ENCODE peak calls at places on chromosomes 5 and 9, in five cellular contexts. One of them, this sample, is unnamed.

GRCh38 chr5:18281947-18282557 is 647.8 kb downstream of the TAF11L14 start:
- DNase-seq in effector memory CD8-positive, alpha-beta T cell: no peak
- DNase-seq in MCF 10A: peak; percentile 57
- DNase-seq in aorta: no peak
- DNase-seq in AG04450: peak; percentile 33
- DNase-seq in this sample: no peak

GRCh38 chr9:127078336-127078735 is 44.1 kb downstream of the ANGPTL2 start:
- DNase-seq in MCF 10A: no peak
- DNase-seq in aorta: no peak
- DNase-seq in effector memory CD8-positive, alpha-beta T cell: no peak
- DNase-seq in AG04450: no peak
- DNase-seq in this sample: no peak

GRCh38 chr5:31124906-31125305 is 68.6 kb upstream of the CDH6 start:
- DNase-seq in AG04450: no peak
- DNase-seq in effector memory CD8-positive, alpha-beta T cell: no peak
- DNase-seq in MCF 10A: no peak
- DNase-seq in aorta: no peak
- DNase-seq in this sample: no peak

GRCh38 chr5:172721455-172722308 is 49.3 kb downstream of the DUSP1 start:
- DNase-seq in effector memory CD8-positive, alpha-beta T cell: no peak
- DNase-seq in MCF 10A: no peak
- DNase-seq in aorta: peak; percentile 56
- DNase-seq in AG04450: no peak
- DNase-seq in this sample: peak; percentile 58

GRCh38 chr5:149667084-149667826 is 62.9 kb upstream of the PPARGC1B start:
- DNase-seq in MCF 10A: peak; percentile 66
- DNase-seq in aorta: no peak
- DNase-seq in AG04450: no peak
- DNase-seq in effector memory CD8-positive, alpha-beta T cell: peak; percentile 16
- DNase-seq in this sample: no peak

GRCh38 chr9:118618091-118618490 is 751.1 kb downstream of the BRINP1 start:
- DNase-seq in AG04450: no peak
- DNase-seq in aorta: no peak
- DNase-seq in MCF 10A: peak; percentile 70
- DNase-seq in effector memory CD8-positive, alpha-beta T cell: no peak
- DNase-seq in this sample: no peak

GRCh38 chr5:7878381-7878873 is 9.5 kb downstream of the MTRR start:
- DNase-seq in MCF 10A: peak; percentile 86
- DNase-seq in aorta: no peak
- DNase-seq in AG04450: no peak
- DNase-seq in effector memory CD8-positive, alpha-beta T cell: no peak
- DNase-seq in this sample: no peak

GRCh38 chr5:178115136-178115834 is 2.0 kb downstream of the N4BP3 start:
- DNase-seq in AG04450: no peak
- DNase-seq in effector memory CD8-positive, alpha-beta T cell: peak; percentile 62
- DNase-seq in aorta: no peak
- DNase-seq in MCF 10A: no peak
- DNase-seq in this sample: no peak

GRCh38 chr9:105114956-105115728 is 129.3 kb upstream of the SLC44A1 start:
- DNase-seq in effector memory CD8-positive, alpha-beta T cell: peak; percentile 7
- DNase-seq in MCF 10A: no peak
- DNase-seq in AG04450: no peak
- DNase-seq in aorta: no peak
- DNase-seq in this sample: no peak

GRCh38 chr9:14309403-14309802 is 4.5 kb downstream of the NFIB start:
- DNase-seq in MCF 10A: no peak
- DNase-seq in aorta: no peak
- DNase-seq in AG04450: no peak
- DNase-seq in effector memory CD8-positive, alpha-beta T cell: no peak
- DNase-seq in this sample: no peak

GRCh38 chr9:114069476-114070187 is 8.5 kb downstream of the AMBP start:
- DNase-seq in MCF 10A: no peak
- DNase-seq in effector memory CD8-positive, alpha-beta T cell: no peak
- DNase-seq in aorta: peak; percentile 39
- DNase-seq in AG04450: no peak
- DNase-seq in this sample: no peak

GRCh38 chr9:14782652-14783051 is 60.1 kb upstream of the CER1 start:
- DNase-seq in aorta: no peak
- DNase-seq in effector memory CD8-positive, alpha-beta T cell: no peak
- DNase-seq in AG04450: no peak
- DNase-seq in MCF 10A: peak; percentile 53
- DNase-seq in this sample: no peak

GRCh38 chr5:73417307-73418035 is 31.1 kb downstream of the FOXD1 start:
- DNase-seq in aorta: no peak
- DNase-seq in effector memory CD8-positive, alpha-beta T cell: no peak
- DNase-seq in MCF 10A: no peak
- DNase-seq in AG04450: no peak
- DNase-seq in this sample: no peak

GRCh38 chr5:145887976-145888574 is 15.3 kb upstream of the GRXCR2 start:
- DNase-seq in aorta: no peak
- DNase-seq in AG04450: no peak
- DNase-seq in MCF 10A: peak; percentile 77
- DNase-seq in effector memory CD8-positive, alpha-beta T cell: no peak
- DNase-seq in this sample: no peak

GRCh38 chr9:37523916-37524315 is 38.2 kb downstream of the POLR1E start:
- DNase-seq in AG04450: no peak
- DNase-seq in aorta: peak; percentile 57
- DNase-seq in effector memory CD8-positive, alpha-beta T cell: no peak
- DNase-seq in MCF 10A: no peak
- DNase-seq in this sample: no peak

GRCh38 chr5:113478691-113479090 is 9.6 kb downstream of the MCC start:
- DNase-seq in AG04450: no peak
- DNase-seq in aorta: no peak
- DNase-seq in MCF 10A: no peak
- DNase-seq in effector memory CD8-positive, alpha-beta T cell: no peak
- DNase-seq in this sample: no peak

GRCh38 chr5:159657298-159657697 is 259.0 kb upstream of the ADRA1B start:
- DNase-seq in AG04450: no peak
- DNase-seq in effector memory CD8-positive, alpha-beta T cell: no peak
- DNase-seq in aorta: no peak
- DNase-seq in MCF 10A: no peak
- DNase-seq in this sample: no peak

GRCh38 chr9:112863214-112863613 is 27.5 kb downstream of the SLC46A2 start:
- DNase-seq in MCF 10A: no peak
- DNase-seq in effector memory CD8-positive, alpha-beta T cell: no peak
- DNase-seq in aorta: no peak
- DNase-seq in AG04450: no peak
- DNase-seq in this sample: no peak

GRCh38 chr5:159156426-159156835 is 52.9 kb downstream of the RNF145 start:
- DNase-seq in AG04450: no peak
- DNase-seq in MCF 10A: no peak
- DNase-seq in effector memory CD8-positive, alpha-beta T cell: no peak
- DNase-seq in aorta: no peak
- DNase-seq in this sample: no peak

GRCh38 chr9:69885474-69885929 is 64.9 kb downstream of the CFAP95 start:
- DNase-seq in aorta: no peak
- DNase-seq in MCF 10A: peak; percentile 78
- DNase-seq in effector memory CD8-positive, alpha-beta T cell: no peak
- DNase-seq in AG04450: no peak
- DNase-seq in this sample: no peak

GRCh38 chr5:150782850-150783249 is 4.3 kb downstream of the SMIM3 start:
- DNase-seq in MCF 10A: no peak
- DNase-seq in aorta: no peak
- DNase-seq in effector memory CD8-positive, alpha-beta T cell: no peak
- DNase-seq in AG04450: no peak
- DNase-seq in this sample: no peak

GRCh38 chr5:152349683-152350526 is 55.2 kb downstream of the NMUR2 start:
- DNase-seq in MCF 10A: peak; percentile 70
- DNase-seq in aorta: peak; percentile 73
- DNase-seq in AG04450: no peak
- DNase-seq in effector memory CD8-positive, alpha-beta T cell: no peak
- DNase-seq in this sample: no peak

GRCh38 chr5:132291026-132291425 is 3.2 kb upstream of the SLC22A4 start:
- DNase-seq in AG04450: no peak
- DNase-seq in aorta: no peak
- DNase-seq in MCF 10A: no peak
- DNase-seq in effector memory CD8-positive, alpha-beta T cell: no peak
- DNase-seq in this sample: no peak

GRCh38 chr9:133459476-133460404 is at the start of gene CACFD1:
- DNase-seq in AG04450: peak; percentile 62
- DNase-seq in MCF 10A: peak; percentile 93
- DNase-seq in aorta: peak; percentile 99
- DNase-seq in effector memory CD8-positive, alpha-beta T cell: peak; percentile 84
- DNase-seq in this sample: peak; percentile 94

GRCh38 chr5:1504617-1505016 is 19.1 kb downstream of the LPCAT1 start:
- DNase-seq in MCF 10A: no peak
- DNase-seq in AG04450: no peak
- DNase-seq in effector memory CD8-positive, alpha-beta T cell: no peak
- DNase-seq in aorta: no peak
- DNase-seq in this sample: no peak

GRCh38 chr9:102728946-102729345 is 266.2 kb upstream of the CYLC2 start:
- DNase-seq in effector memory CD8-positive, alpha-beta T cell: no peak
- DNase-seq in AG04450: no peak
- DNase-seq in MCF 10A: no peak
- DNase-seq in aorta: no peak
- DNase-seq in this sample: no peak

GRCh38 chr5:42005561-42006153 is 80.6 kb downstream of the FBXO4 start:
- DNase-seq in AG04450: no peak
- DNase-seq in aorta: no peak
- DNase-seq in effector memory CD8-positive, alpha-beta T cell: no peak
- DNase-seq in MCF 10A: peak; percentile 33
- DNase-seq in this sample: no peak

GRCh38 chr9:109249615-109250014 is 71.2 kb downstream of the EPB41L4B start:
- DNase-seq in aorta: no peak
- DNase-seq in MCF 10A: no peak
- DNase-seq in effector memory CD8-positive, alpha-beta T cell: no peak
- DNase-seq in AG04450: no peak
- DNase-seq in this sample: no peak

GRCh38 chr5:135489466-135490244 is 37.5 kb upstream of the TIFAB start:
- DNase-seq in MCF 10A: no peak
- DNase-seq in aorta: no peak
- DNase-seq in AG04450: no peak
- DNase-seq in effector memory CD8-positive, alpha-beta T cell: no peak
- DNase-seq in this sample: no peak

GRCh38 chr5:92391-93220 is 638 bp downstream of the PLEKHG4B start:
- DNase-seq in MCF 10A: no peak
- DNase-seq in aorta: no peak
- DNase-seq in effector memory CD8-positive, alpha-beta T cell: no peak
- DNase-seq in AG04450: no peak
- DNase-seq in this sample: no peak

GRCh38 chr5:113367586-113367985 is 67.2 kb downstream of the TSSK1B start:
- DNase-seq in AG04450: no peak
- DNase-seq in aorta: no peak
- DNase-seq in effector memory CD8-positive, alpha-beta T cell: no peak
- DNase-seq in MCF 10A: no peak
- DNase-seq in this sample: no peak

GRCh38 chr5:43941806-43942205 is 338.8 kb downstream of the NNT start:
- DNase-seq in MCF 10A: no peak
- DNase-seq in AG04450: no peak
- DNase-seq in aorta: no peak
- DNase-seq in effector memory CD8-positive, alpha-beta T cell: no peak
- DNase-seq in this sample: no peak

GRCh38 chr5:145853952-145854351 is 18.8 kb upstream of the PRELID2 start:
- DNase-seq in effector memory CD8-positive, alpha-beta T cell: no peak
- DNase-seq in MCF 10A: no peak
- DNase-seq in aorta: no peak
- DNase-seq in AG04450: no peak
- DNase-seq in this sample: no peak

GRCh38 chr5:79173626-79174025 is 62.0 kb downstream of the BHMT start:
- DNase-seq in MCF 10A: no peak
- DNase-seq in aorta: no peak
- DNase-seq in AG04450: no peak
- DNase-seq in effector memory CD8-positive, alpha-beta T cell: no peak
- DNase-seq in this sample: no peak

GRCh38 chr9:7173139-7173538 is 415.4 kb downstream of the KDM4C start:
- DNase-seq in aorta: no peak
- DNase-seq in MCF 10A: no peak
- DNase-seq in AG04450: no peak
- DNase-seq in effector memory CD8-positive, alpha-beta T cell: no peak
- DNase-seq in this sample: no peak

GRCh38 chr9:15306068-15306756 is 804 bp downstream of the TTC39B start:
- DNase-seq in effector memory CD8-positive, alpha-beta T cell: peak; percentile 36
- DNase-seq in MCF 10A: peak; percentile 78
- DNase-seq in AG04450: no peak
- DNase-seq in aorta: peak; percentile 88
- DNase-seq in this sample: peak; percentile 67